ENCODE peak calls at places on chromosomes 6 and 20, in ten cellular contexts. Y is sigmoid colon, S is GM12878, T is heart right ventricle, X is coronary artery, O is H9, L is colonic mucosa, R is AG04450, M is right atrium auricular region, W is esophagus squamous epithelium. G is an unnamed sample.

GRCh38 chr6:2858678-2859324 is 17.1 kb upstream of the SERPINB1 start:
- DNase-seq in Y (no peak), S (no peak), T (no peak), X (no peak), O (no peak), L (no peak), R (no peak), M (no peak), W (no peak), G (peak)

GRCh38 chr6:168452685-168453377 is 11.8 kb downstream of the SMOC2 start:
- DNase-seq in Y (no peak), S (no peak), T (no peak), X (no peak), O (no peak), L (no peak), R (no peak), M (no peak), W (no peak), G (no peak)

GRCh38 chr6:119076966-119077642 is 1.4 kb downstream of the FAM184A start:
- DNase-seq in Y (no peak), S (no peak), T (no peak), X (no peak), O (no peak), L (no peak), R (no peak), M (no peak), W (no peak), G (no peak)

GRCh38 chr6:69933239-69933638 is 66.9 kb downstream of the COL19A1 start:
- DNase-seq in Y (no peak), S (no peak), T (no peak), X (no peak), O (no peak), L (no peak), R (no peak), M (no peak), W (no peak), G (no peak)

GRCh38 chr6:138957484-138957883 is 30.6 kb downstream of the REPS1 start:
- DNase-seq in Y (no peak), S (no peak), T (no peak), X (no peak), O (no peak), L (peak), R (no peak), M (no peak), W (no peak), G (no peak)

GRCh38 chr6:37265876-37266275 is 7.9 kb upstream of the TMEM217 start:
- DNase-seq in Y (no peak), S (no peak), T (no peak), X (no peak), O (no peak), L (no peak), R (no peak), M (no peak), W (no peak), G (no peak)

GRCh38 chr6:37700266-37700973 is 2.7 kb upstream of the MDGA1 start:
- DNase-seq in Y (no peak), S (no peak), T (no peak), X (no peak), O (no peak), L (no peak), R (no peak), M (no peak), W (no peak), G (no peak)

GRCh38 chr6:167676666-167677421 is 149.9 kb upstream of the AFDN start:
- DNase-seq in Y (peak), S (no peak), T (peak), X (no peak), O (peak), L (peak), R (no peak), M (no peak), W (no peak), G (no peak)

DNA sequence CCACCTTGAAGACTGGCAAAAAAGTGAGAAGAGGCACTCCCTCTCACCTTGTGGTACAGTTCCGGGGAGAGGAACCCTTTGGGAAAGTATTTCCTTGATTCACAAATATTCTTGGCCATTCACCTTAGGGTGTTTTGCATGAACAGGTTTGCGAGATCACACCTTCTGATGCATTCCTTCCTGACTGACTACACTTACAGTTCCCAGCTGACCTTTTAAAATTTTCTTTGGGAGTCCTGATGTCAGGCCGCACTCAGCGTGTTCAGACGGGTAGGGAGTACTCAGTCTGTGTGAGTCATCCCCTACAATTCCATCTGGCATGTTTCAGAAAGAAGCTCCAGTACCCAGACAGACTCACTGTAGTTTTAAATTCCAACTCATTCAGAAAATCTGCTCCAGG is 1.7 kb downstream of the ADGRF4 start:
- DNase-seq in Y (no peak), S (no peak), T (no peak), X (no peak), O (no peak), L (no peak), R (no peak), M (no peak), W (no peak), G (no peak)
- H3K27ac ChIP-seq in Y (no peak), S (no peak), T (no peak), X (no peak), O (no peak), L (no peak), R (no peak), M (no peak), W (peak), G (no peak)

DNA sequence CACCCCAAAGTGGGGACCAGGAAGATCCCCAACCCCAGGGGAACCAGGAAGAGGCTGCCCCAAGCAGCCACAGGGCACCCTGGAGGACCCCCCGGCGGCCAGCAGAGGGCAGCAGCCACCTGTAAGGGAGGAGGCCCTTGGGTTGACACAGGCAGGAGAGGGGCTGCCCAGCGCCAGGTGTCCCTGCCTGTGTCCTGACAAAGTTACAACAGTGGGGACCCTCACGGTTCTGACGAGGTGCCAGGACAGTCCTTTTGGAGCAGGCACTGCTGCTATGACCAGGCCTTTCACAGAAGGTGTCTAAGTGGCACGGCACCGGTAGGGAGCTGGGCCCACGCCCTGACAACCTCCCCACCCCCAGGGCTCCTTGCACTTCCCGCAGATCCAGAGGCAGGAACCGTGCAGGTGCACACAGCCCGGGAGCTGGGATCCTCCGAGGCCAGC is 176.7 kb downstream of the BMP7 start:
- DNase-seq in Y (no peak), S (no peak), T (peak), X (no peak), O (peak), L (peak), R (no peak), M (no peak), W (no peak), G (peak)
- TF ChIP-seq CTCF in Y (peak), S (peak), T (peak), X (no peak), O (peak), L (peak), R (peak), M (peak), W (peak), G (peak)

DNA sequence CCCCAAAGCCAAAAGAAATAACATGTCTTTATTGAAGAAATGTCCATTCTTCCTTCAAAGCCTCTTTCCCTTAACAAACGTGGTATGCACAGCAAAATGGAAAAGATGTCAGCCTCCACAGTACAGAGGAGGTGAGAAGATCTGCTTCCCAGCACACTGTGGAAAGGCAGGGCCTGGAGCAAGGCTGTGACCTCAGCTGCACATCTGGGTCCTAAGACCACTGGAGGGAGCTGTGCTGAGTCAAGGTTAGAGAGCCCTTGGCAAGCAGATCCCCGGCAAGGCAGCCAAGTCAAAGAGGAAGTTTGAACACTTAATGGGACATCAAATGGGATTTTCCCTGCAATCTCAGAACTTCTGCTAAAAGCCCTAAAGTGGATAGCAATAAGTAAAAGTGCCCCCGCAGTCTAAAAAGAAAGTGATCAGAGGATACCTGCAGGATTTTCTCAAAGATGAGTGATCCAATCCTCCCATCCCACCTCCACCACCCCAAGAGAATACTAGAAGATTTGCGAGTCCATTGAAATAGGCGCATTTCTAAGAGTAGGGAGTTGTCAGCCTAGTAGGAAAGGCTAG is 39.4 kb downstream of the UNC5CL start:
- DNase-seq in Y (peak), S (peak), T (peak), X (no peak), O (peak), L (peak), R (no peak), M (peak), W (no peak), G (no peak)
- H3K27ac ChIP-seq in Y (no peak), S (no peak), T (no peak), X (no peak), O (no peak), L (no peak), R (no peak), M (no peak), W (no peak), G (no peak)

GRCh38 chr20:50221501-50222323 is 31.1 kb downstream of the CEBPB start:
- DNase-seq in Y (no peak), S (no peak), T (peak), X (no peak), O (no peak), L (no peak), R (no peak), M (peak), W (no peak), G (no peak)
- TF ChIP-seq CTCF in Y (no peak), S (no peak), T (no peak), X (no peak), O (no peak), L (no peak), R (no peak), M (no peak), W (no peak), G (no peak)

GRCh38 chr20:36614781-36615557 is 9.4 kb downstream of the RAB5IF start:
- DNase-seq in Y (no peak), S (no peak), T (no peak), X (no peak), O (no peak), L (no peak), R (no peak), M (no peak), W (no peak), G (no peak)

GRCh38 chr20:36611625-36612024 is 6.0 kb downstream of the RAB5IF start:
- DNase-seq in Y (no peak), S (no peak), T (no peak), X (no peak), O (no peak), L (no peak), R (no peak), M (no peak), W (no peak), G (no peak)

DNA sequence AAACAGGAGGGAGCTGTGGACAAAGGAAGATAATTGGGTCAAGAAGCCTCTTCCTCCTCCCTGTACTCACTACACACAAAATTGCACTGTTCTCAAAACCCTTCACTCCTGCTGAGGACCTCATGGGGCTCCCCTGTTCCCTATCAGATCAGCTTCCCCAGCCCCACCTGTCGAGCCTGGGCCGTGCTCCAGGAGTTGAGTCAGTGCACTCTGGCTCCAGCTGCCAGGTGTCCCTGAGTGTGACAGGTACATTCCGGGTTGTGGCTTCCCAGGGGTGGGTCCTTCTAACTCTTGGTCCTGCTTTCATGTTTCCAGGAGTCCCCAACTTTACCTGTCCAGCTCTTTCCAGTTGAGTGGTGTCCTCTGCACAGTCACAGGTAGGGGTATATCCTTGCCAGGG is 8.4 kb downstream of the RAB5IF start:
- DNase-seq in Y (no peak), S (no peak), T (no peak), X (no peak), O (no peak), L (peak), R (no peak), M (no peak), W (no peak), G (no peak)
- H3K27ac ChIP-seq in Y (no peak), S (no peak), T (no peak), X (no peak), O (no peak), L (no peak), R (no peak), M (no peak), W (no peak), G (peak)

DNA sequence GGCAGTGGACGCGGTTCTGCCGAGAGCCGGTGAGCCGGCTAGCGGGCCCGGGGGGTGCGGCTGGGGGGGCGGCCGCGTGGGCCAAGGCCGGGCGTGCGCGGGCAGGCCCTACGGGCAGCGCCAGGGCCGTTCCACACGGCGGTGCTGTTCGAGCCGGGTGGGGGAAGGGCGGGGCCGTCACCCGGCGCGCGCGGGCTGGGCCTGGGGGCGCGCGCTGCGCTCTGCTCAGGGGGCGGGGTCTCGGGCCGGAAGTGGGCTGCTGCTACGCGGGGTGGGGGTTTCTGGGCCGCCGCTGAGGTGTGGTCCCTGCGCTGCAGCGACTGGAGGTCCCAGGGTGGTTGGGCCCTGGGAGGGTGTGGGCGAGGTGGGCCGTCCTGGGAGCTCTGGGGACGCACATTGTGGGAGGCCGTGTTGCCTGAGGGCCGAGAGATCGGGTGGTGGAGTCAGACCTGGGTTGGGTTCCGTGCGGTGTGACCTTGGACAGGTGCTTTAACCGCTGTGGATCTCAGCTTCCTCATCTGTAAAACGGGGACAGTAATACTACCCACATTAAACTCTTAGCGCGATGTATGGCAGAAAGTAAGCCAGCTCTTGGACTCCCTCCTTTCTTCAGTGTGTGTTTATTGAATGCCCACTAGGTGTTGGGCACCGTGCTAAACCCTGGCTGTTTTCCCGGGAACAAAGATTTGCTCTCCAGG is 395 bp downstream of the MAPRE1 start:
- DNase-seq in Y (no peak), S (no peak), T (peak), X (no peak), O (peak), L (peak), R (no peak), M (no peak), W (peak), G (peak)
- TF ChIP-seq CTCF in Y (no peak), S (no peak), T (no peak), X (no peak), O (no peak), L (no peak), R (no peak), M (no peak), W (no peak), G (no peak)

GRCh38 chr20:791056-791455 is 22.8 kb upstream of the SLC52A3 start:
- DNase-seq in Y (no peak), S (no peak), T (no peak), X (no peak), O (no peak), L (no peak), R (no peak), M (no peak), W (no peak), G (no peak)

GRCh38 chr20:792248-792647 is 23.9 kb upstream of the SLC52A3 start:
- DNase-seq in Y (no peak), S (no peak), T (no peak), X (no peak), O (no peak), L (no peak), R (no peak), M (no peak), W (no peak), G (no peak)

GRCh38 chr20:787827-788226 is 19.5 kb upstream of the SLC52A3 start:
- DNase-seq in Y (no peak), S (no peak), T (no peak), X (no peak), O (no peak), L (no peak), R (no peak), M (no peak), W (no peak), G (no peak)
- H3K27ac ChIP-seq in Y (no peak), S (no peak), T (no peak), X (no peak), O (no peak), L (no peak), R (no peak), M (no peak), W (no peak), G (no peak)

DNA sequence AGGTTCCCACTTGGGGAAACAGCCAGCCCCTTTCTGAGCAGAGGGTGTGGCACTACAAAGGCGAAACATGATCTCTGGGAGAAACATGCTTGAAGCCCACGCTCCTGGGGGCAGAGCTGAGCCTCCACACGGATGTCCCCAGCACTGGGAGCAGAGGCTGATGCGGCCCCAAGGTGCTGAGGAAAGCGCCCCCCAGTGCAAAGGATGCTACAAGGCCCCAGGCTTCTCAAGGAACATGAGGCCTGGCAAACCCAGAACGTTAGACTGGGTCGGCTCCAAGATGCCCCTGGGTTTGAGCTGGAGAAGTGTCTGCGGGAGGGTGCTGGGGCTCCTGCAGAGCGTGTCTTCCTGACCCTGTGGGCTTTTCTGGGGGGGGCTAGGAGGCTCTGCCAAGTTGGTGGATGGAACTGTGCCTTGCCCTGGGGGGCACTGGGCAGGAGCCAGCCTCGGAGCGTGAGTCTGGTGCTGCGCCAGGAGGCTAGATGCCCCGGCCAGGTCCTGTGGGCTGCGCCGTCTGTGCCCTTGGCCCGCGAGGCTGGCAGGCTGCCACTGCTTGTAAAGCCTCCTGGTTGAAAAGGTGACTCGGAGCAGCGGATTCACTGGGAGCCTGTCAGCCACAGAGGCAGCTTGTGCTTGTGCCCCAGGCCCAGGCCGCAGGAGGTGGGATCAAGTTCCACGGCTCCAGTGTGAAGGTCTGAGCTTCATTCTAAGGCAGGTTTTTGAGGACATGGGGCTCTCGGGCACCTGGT is 8.1 kb downstream of the SYNJ2 start:
- DNase-seq in Y (peak), S (no peak), T (peak), X (no peak), O (no peak), L (peak), R (no peak), M (no peak), W (no peak), G (no peak)
- TF ChIP-seq CTCF in Y (no peak), S (no peak), T (no peak), X (no peak), O (peak), L (no peak), R (no peak), M (no peak), W (no peak), G (no peak)

G was measured in CD4-positive, alpha-beta T cell.